ENCODE peak calls at places on chromosomes 4 and X, in nine cellular contexts. One of them, this sample, is unnamed.

GRCh38 chr4:140826701-140827027 is 70.5 kb upstream of the TBC1D9 start:
- DNase-seq in astrocyte of the spinal cord: no peak
- DNase-seq in hepatocyte: no peak
- DNase-seq in fibroblast of the aortic adventitia: no peak
- DNase-seq in progenitor cell of endocrine pancreas: no peak
- DNase-seq in upper lobe of right lung: no peak
- DNase-seq in glutamatergic neuron: no peak
- DNase-seq in activated B cell treated with CpG ODN at 0.5 μM for 24 hours: no peak
- DNase-seq in Peyer's patch: no peak
- DNase-seq in this sample: no peak

GRCh38 chrX:43456906-43457305 is 199.2 kb upstream of the MAOA start:
- DNase-seq in fibroblast of the aortic adventitia: no peak
- DNase-seq in progenitor cell of endocrine pancreas: no peak
- DNase-seq in glutamatergic neuron: no peak
- DNase-seq in activated B cell treated with CpG ODN at 0.5 μM for 24 hours: no peak
- DNase-seq in astrocyte of the spinal cord: no peak
- DNase-seq in Peyer's patch: no peak
- DNase-seq in hepatocyte: no peak
- DNase-seq in upper lobe of right lung: no peak
- DNase-seq in this sample: no peak

GRCh38 chr4:100707786-100708185 is 190.0 kb upstream of the EMCN start:
- DNase-seq in upper lobe of right lung: no peak
- DNase-seq in progenitor cell of endocrine pancreas: no peak
- DNase-seq in astrocyte of the spinal cord: no peak
- DNase-seq in hepatocyte: no peak
- DNase-seq in activated B cell treated with CpG ODN at 0.5 μM for 24 hours: no peak
- DNase-seq in fibroblast of the aortic adventitia: peak; percentile 33
- DNase-seq in Peyer's patch: no peak
- DNase-seq in glutamatergic neuron: no peak
- DNase-seq in this sample: no peak

GRCh38 chr4:159508917-159509500 is 406.1 kb downstream of the RAPGEF2 start:
- DNase-seq in progenitor cell of endocrine pancreas: no peak
- DNase-seq in glutamatergic neuron: no peak
- DNase-seq in astrocyte of the spinal cord: peak; percentile 85
- DNase-seq in activated B cell treated with CpG ODN at 0.5 μM for 24 hours: no peak
- DNase-seq in Peyer's patch: no peak
- DNase-seq in upper lobe of right lung: no peak
- DNase-seq in fibroblast of the aortic adventitia: no peak
- DNase-seq in hepatocyte: no peak
- DNase-seq in this sample: no peak

GRCh38 chr4:100504086-100504874 is 13.5 kb downstream of the EMCN start:
- DNase-seq in hepatocyte: no peak
- DNase-seq in astrocyte of the spinal cord: peak; percentile 5
- DNase-seq in fibroblast of the aortic adventitia: no peak
- DNase-seq in upper lobe of right lung: no peak
- DNase-seq in Peyer's patch: no peak
- DNase-seq in glutamatergic neuron: peak; percentile 15
- DNase-seq in activated B cell treated with CpG ODN at 0.5 μM for 24 hours: no peak
- DNase-seq in progenitor cell of endocrine pancreas: no peak
- DNase-seq in this sample: no peak

GRCh38 chrX:101785142-101785541 is 125.5 kb upstream of the ARMCX2 start:
- DNase-seq in activated B cell treated with CpG ODN at 0.5 μM for 24 hours: no peak
- DNase-seq in glutamatergic neuron: no peak
- DNase-seq in astrocyte of the spinal cord: no peak
- DNase-seq in fibroblast of the aortic adventitia: no peak
- DNase-seq in upper lobe of right lung: no peak
- DNase-seq in progenitor cell of endocrine pancreas: no peak
- DNase-seq in hepatocyte: no peak
- DNase-seq in Peyer's patch: no peak
- DNase-seq in this sample: no peak

GRCh38 chr4:153296424-153296823 is 48.1 kb upstream of the MND1 start:
- DNase-seq in hepatocyte: peak; percentile 73
- DNase-seq in activated B cell treated with CpG ODN at 0.5 μM for 24 hours: no peak
- DNase-seq in fibroblast of the aortic adventitia: peak; percentile 78
- DNase-seq in glutamatergic neuron: no peak
- DNase-seq in progenitor cell of endocrine pancreas: no peak
- DNase-seq in Peyer's patch: no peak
- DNase-seq in astrocyte of the spinal cord: peak; percentile 62
- DNase-seq in upper lobe of right lung: no peak
- DNase-seq in this sample: no peak

GRCh38 chr4:90181644-90182043 is 54.5 kb downstream of the CCSER1 start:
- DNase-seq in hepatocyte: peak; percentile 44
- DNase-seq in progenitor cell of endocrine pancreas: no peak
- DNase-seq in Peyer's patch: no peak
- DNase-seq in fibroblast of the aortic adventitia: no peak
- DNase-seq in glutamatergic neuron: no peak
- DNase-seq in upper lobe of right lung: no peak
- DNase-seq in activated B cell treated with CpG ODN at 0.5 μM for 24 hours: no peak
- DNase-seq in astrocyte of the spinal cord: no peak
- DNase-seq in this sample: no peak

GRCh38 chr4:29058519-29058918 is 1661.7 kb upstream of the PCDH7 start:
- DNase-seq in progenitor cell of endocrine pancreas: no peak
- DNase-seq in Peyer's patch: no peak
- DNase-seq in activated B cell treated with CpG ODN at 0.5 μM for 24 hours: no peak
- DNase-seq in upper lobe of right lung: no peak
- DNase-seq in glutamatergic neuron: no peak
- DNase-seq in fibroblast of the aortic adventitia: no peak
- DNase-seq in astrocyte of the spinal cord: no peak
- DNase-seq in hepatocyte: no peak
- DNase-seq in this sample: no peak

GRCh38 chr4:138158746-138159297 is 83.3 kb downstream of the SLC7A11 start:
- DNase-seq in progenitor cell of endocrine pancreas: no peak
- DNase-seq in glutamatergic neuron: no peak
- DNase-seq in activated B cell treated with CpG ODN at 0.5 μM for 24 hours: no peak
- DNase-seq in Peyer's patch: no peak
- DNase-seq in fibroblast of the aortic adventitia: peak; percentile 75
- DNase-seq in astrocyte of the spinal cord: peak; percentile 57
- DNase-seq in upper lobe of right lung: no peak
- DNase-seq in hepatocyte: no peak
- DNase-seq in this sample: no peak

GRCh38 chr4:15410750-15411149 is 17.1 kb upstream of the C1QTNF7 start:
- DNase-seq in activated B cell treated with CpG ODN at 0.5 μM for 24 hours: no peak
- DNase-seq in astrocyte of the spinal cord: no peak
- DNase-seq in hepatocyte: no peak
- DNase-seq in upper lobe of right lung: no peak
- DNase-seq in Peyer's patch: peak; percentile 27
- DNase-seq in fibroblast of the aortic adventitia: no peak
- DNase-seq in glutamatergic neuron: no peak
- DNase-seq in progenitor cell of endocrine pancreas: no peak
- DNase-seq in this sample: no peak

GRCh38 chr4:119629142-119629471 is 503 bp upstream of the PDE5A start:
- DNase-seq in Peyer's patch: no peak
- DNase-seq in glutamatergic neuron: no peak
- DNase-seq in fibroblast of the aortic adventitia: no peak
- DNase-seq in activated B cell treated with CpG ODN at 0.5 μM for 24 hours: no peak
- DNase-seq in hepatocyte: no peak
- DNase-seq in upper lobe of right lung: no peak
- DNase-seq in progenitor cell of endocrine pancreas: no peak
- DNase-seq in astrocyte of the spinal cord: no peak
- DNase-seq in this sample: no peak

GRCh38 chrX:69564665-69565064 is 51.2 kb upstream of the EDA start:
- DNase-seq in hepatocyte: no peak
- DNase-seq in progenitor cell of endocrine pancreas: no peak
- DNase-seq in activated B cell treated with CpG ODN at 0.5 μM for 24 hours: no peak
- DNase-seq in fibroblast of the aortic adventitia: no peak
- DNase-seq in upper lobe of right lung: no peak
- DNase-seq in astrocyte of the spinal cord: no peak
- DNase-seq in glutamatergic neuron: no peak
- DNase-seq in Peyer's patch: no peak
- DNase-seq in this sample: no peak

GRCh38 chrX:103549920-103550319 is 30.6 kb upstream of the RAB40A start:
- DNase-seq in glutamatergic neuron: no peak
- DNase-seq in progenitor cell of endocrine pancreas: no peak
- DNase-seq in astrocyte of the spinal cord: no peak
- DNase-seq in upper lobe of right lung: no peak
- DNase-seq in activated B cell treated with CpG ODN at 0.5 μM for 24 hours: no peak
- DNase-seq in fibroblast of the aortic adventitia: peak; percentile 10
- DNase-seq in hepatocyte: no peak
- DNase-seq in Peyer's patch: no peak
- DNase-seq in this sample: no peak

GRCh38 chrX:103550415-103551051 is 31.2 kb upstream of the RAB40A start:
- DNase-seq in progenitor cell of endocrine pancreas: no peak
- DNase-seq in hepatocyte: no peak
- DNase-seq in activated B cell treated with CpG ODN at 0.5 μM for 24 hours: no peak
- DNase-seq in upper lobe of right lung: no peak
- DNase-seq in Peyer's patch: no peak
- DNase-seq in astrocyte of the spinal cord: no peak
- DNase-seq in fibroblast of the aortic adventitia: peak; percentile 53
- DNase-seq in glutamatergic neuron: no peak
- DNase-seq in this sample: no peak

GRCh38 chrX:103554687-103555417 is 30.5 kb upstream of the TCEAL4 start:
- DNase-seq in Peyer's patch: peak; percentile 45
- DNase-seq in activated B cell treated with CpG ODN at 0.5 μM for 24 hours: peak; percentile 32
- DNase-seq in glutamatergic neuron: peak; percentile 70
- DNase-seq in progenitor cell of endocrine pancreas: peak; percentile 27
- DNase-seq in hepatocyte: peak; percentile 73
- DNase-seq in fibroblast of the aortic adventitia: peak; percentile 28
- DNase-seq in astrocyte of the spinal cord: peak; percentile 68
- DNase-seq in upper lobe of right lung: no peak
- DNase-seq in this sample: peak; percentile 59

GRCh38 chrX:103556941-103557340 is 28.4 kb upstream of the TCEAL4 start:
- DNase-seq in Peyer's patch: no peak
- DNase-seq in fibroblast of the aortic adventitia: no peak
- DNase-seq in astrocyte of the spinal cord: no peak
- DNase-seq in glutamatergic neuron: no peak
- DNase-seq in hepatocyte: peak; percentile 29
- DNase-seq in progenitor cell of endocrine pancreas: no peak
- DNase-seq in activated B cell treated with CpG ODN at 0.5 μM for 24 hours: no peak
- DNase-seq in upper lobe of right lung: no peak
- DNase-seq in this sample: no peak

DNA sequence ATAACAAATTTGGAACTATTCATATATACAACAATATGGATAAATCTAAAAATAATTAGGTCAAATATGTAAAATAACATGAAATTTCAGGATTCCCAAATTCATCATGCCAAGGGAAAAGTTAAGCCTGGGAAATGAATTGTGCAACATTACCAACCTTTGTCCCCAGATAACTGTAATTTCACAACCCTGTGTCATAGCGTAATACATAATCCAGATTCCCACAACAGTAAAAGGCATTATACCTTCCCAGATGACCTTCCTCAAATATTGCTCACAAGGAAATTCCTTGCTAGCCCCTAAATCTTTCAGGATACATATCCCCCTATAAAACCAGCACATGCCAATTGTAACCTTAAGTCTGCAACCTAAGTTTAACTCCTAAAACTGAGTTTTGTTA is 32.9 kb upstream of the RAB40A start:
- DNase-seq in Peyer's patch: no peak
- DNase-seq in astrocyte of the spinal cord: no peak
- DNase-seq in activated B cell treated with CpG ODN at 0.5 μM for 24 hours: no peak
- DNase-seq in glutamatergic neuron: no peak
- DNase-seq in progenitor cell of endocrine pancreas: no peak
- DNase-seq in fibroblast of the aortic adventitia: peak; percentile 37
- DNase-seq in hepatocyte: no peak
- DNase-seq in upper lobe of right lung: no peak
- DNase-seq in this sample: no peak
- TF ChIP-seq CTCF in Peyer's patch: no peak
- TF ChIP-seq CTCF in astrocyte of the spinal cord: no peak
- TF ChIP-seq CTCF in activated B cell treated with CpG ODN at 0.5 μM for 24 hours: no peak
- TF ChIP-seq CTCF in glutamatergic neuron: no peak
- TF ChIP-seq CTCF in progenitor cell of endocrine pancreas: no peak
- TF ChIP-seq CTCF in fibroblast of the aortic adventitia: no peak
- TF ChIP-seq CTCF in hepatocyte: no peak
- TF ChIP-seq CTCF in upper lobe of right lung: no peak
- TF ChIP-seq CTCF in this sample: no peak

DNA sequence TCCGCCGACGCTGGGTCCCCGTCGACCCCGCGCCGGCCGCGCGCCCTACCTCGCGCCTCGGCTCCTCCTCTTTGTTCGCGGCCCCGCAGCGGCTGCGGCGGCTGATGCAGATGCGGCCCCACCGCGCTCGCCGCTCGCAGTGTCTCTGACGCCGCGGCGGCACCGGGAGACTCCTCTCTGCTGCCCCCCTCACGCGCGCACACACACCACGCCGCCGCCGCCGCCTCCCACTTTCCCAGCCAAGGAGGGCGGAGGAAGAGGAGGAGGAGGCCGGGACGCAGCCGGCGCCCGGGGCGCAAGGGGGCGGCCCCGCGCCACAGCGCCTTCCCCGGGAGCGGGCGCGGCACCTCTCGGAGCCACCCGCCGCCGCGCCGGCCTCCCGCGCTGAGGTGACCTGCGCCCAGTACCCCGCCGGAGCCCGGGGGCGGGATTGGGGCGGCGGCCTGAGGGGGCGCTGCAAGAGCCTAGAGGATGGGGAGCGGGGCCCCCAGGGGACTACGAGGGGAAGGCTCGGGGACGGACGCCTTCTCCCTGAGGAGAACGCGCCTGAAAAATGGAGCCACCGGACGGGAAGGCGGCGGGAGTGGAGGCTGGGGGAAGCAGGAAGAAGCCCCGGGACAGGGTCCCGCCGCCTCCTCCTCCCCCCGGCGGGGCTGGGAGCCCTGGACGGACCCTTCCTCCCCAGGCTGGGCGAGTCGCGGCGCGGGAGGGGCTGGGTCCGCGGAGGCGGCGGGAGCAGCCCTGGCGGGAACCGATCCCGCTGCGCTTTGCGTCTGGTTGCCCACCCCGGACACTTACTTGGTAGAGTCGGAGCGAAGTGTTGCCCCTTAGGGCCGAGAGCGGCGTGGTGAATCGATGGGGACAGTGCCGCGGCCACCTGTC is at the start of gene SH3RF1:
- DNase-seq in Peyer's patch: peak; percentile 60
- DNase-seq in hepatocyte: peak; percentile 92
- DNase-seq in fibroblast of the aortic adventitia: peak; percentile 80
- DNase-seq in glutamatergic neuron: peak; percentile 85
- DNase-seq in astrocyte of the spinal cord: peak; percentile 90
- DNase-seq in activated B cell treated with CpG ODN at 0.5 μM for 24 hours: peak; percentile 56
- DNase-seq in upper lobe of right lung: peak; percentile 94
- DNase-seq in progenitor cell of endocrine pancreas: peak; percentile 74
- DNase-seq in this sample: peak; percentile 79
- TF ChIP-seq CTCF in Peyer's patch: peak; percentile 46
- TF ChIP-seq CTCF in hepatocyte: peak; percentile 33
- TF ChIP-seq CTCF in fibroblast of the aortic adventitia: peak; percentile 12
- TF ChIP-seq CTCF in glutamatergic neuron: no peak
- TF ChIP-seq CTCF in astrocyte of the spinal cord: peak; percentile 20
- TF ChIP-seq CTCF in activated B cell treated with CpG ODN at 0.5 μM for 24 hours: no peak
- TF ChIP-seq CTCF in upper lobe of right lung: peak; percentile 32
- TF ChIP-seq CTCF in progenitor cell of endocrine pancreas: peak; percentile 64
- TF ChIP-seq CTCF in this sample: no peak

DNA sequence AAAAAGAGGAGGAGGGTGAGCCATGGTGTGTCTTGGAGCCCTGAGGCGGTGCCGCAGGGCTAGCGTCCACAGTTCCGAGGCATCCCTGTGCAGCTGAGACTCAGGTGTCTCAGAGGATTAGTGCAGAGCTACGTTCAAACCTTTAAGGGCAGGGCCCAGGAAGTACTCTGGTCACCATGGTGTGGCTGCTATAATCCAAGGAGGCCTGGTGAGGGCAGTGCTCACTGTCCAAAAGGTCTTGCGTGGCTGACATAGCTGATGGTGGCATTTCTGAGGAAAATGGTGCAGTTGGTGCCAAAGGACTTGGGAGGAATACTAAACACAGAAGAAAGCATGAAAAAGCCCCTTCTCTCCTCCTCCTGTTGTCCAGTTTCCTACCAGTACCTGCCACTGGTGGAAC is 146.9 kb downstream of the DCHS2 start:
- DNase-seq in hepatocyte: no peak
- DNase-seq in glutamatergic neuron: peak; percentile 25
- DNase-seq in Peyer's patch: no peak
- DNase-seq in activated B cell treated with CpG ODN at 0.5 μM for 24 hours: no peak
- DNase-seq in astrocyte of the spinal cord: no peak
- DNase-seq in upper lobe of right lung: no peak
- DNase-seq in progenitor cell of endocrine pancreas: no peak
- DNase-seq in fibroblast of the aortic adventitia: no peak
- DNase-seq in this sample: no peak
- TF ChIP-seq CTCF in hepatocyte: no peak
- TF ChIP-seq CTCF in glutamatergic neuron: no peak
- TF ChIP-seq CTCF in Peyer's patch: no peak
- TF ChIP-seq CTCF in activated B cell treated with CpG ODN at 0.5 μM for 24 hours: no peak
- TF ChIP-seq CTCF in astrocyte of the spinal cord: no peak
- TF ChIP-seq CTCF in upper lobe of right lung: no peak
- TF ChIP-seq CTCF in progenitor cell of endocrine pancreas: peak; percentile 20
- TF ChIP-seq CTCF in fibroblast of the aortic adventitia: no peak
- TF ChIP-seq CTCF in this sample: no peak

GRCh38 chrX:80237072-80237471 is 183.2 kb upstream of the TENT5D start:
- DNase-seq in Peyer's patch: no peak
- DNase-seq in glutamatergic neuron: no peak
- DNase-seq in astrocyte of the spinal cord: no peak
- DNase-seq in activated B cell treated with CpG ODN at 0.5 μM for 24 hours: no peak
- DNase-seq in upper lobe of right lung: no peak
- DNase-seq in progenitor cell of endocrine pancreas: no peak
- DNase-seq in fibroblast of the aortic adventitia: peak; percentile 22
- DNase-seq in hepatocyte: no peak
- DNase-seq in this sample: no peak
- TF ChIP-seq CTCF in Peyer's patch: no peak
- TF ChIP-seq CTCF in glutamatergic neuron: peak; percentile 29
- TF ChIP-seq CTCF in astrocyte of the spinal cord: no peak
- TF ChIP-seq CTCF in activated B cell treated with CpG ODN at 0.5 μM for 24 hours: no peak
- TF ChIP-seq CTCF in upper lobe of right lung: no peak
- TF ChIP-seq CTCF in progenitor cell of endocrine pancreas: peak; percentile 30
- TF ChIP-seq CTCF in fibroblast of the aortic adventitia: peak; percentile 14
- TF ChIP-seq CTCF in hepatocyte: no peak
- TF ChIP-seq CTCF in this sample: no peak